ENCODE peak calls at places on chromosomes 13 and 19, in ten cellular contexts. K, Z, E, W, S, R, V, M, I and T are unnamed samples.

GRCh38 chr13:50650936-50651638 is 192.4 kb downstream of the DLEU7 start:
- DNase-seq in K (no peak), Z (no peak), E (peak), W (peak), S (no peak), R (no peak), V (no peak), M (peak), I (no peak), T (no peak)

GRCh38 chr13:67298297-67298696 is 68.2 kb upstream of the PCDH9 start:
- DNase-seq in K (no peak), Z (no peak), E (no peak), W (no peak), S (no peak), R (no peak), V (no peak), M (no peak), I (no peak), T (no peak)

GRCh38 chr19:280541-281007 is 10.6 kb downstream of the PLPP2 start:
- DNase-seq in K (no peak), Z (no peak), E (no peak), W (no peak), S (no peak), R (no peak), V (peak), M (peak), I (no peak), T (no peak)

GRCh38 chr19:45507864-45508680 is 793 bp downstream of the VASP start:
- DNase-seq in K (peak), Z (peak), E (no peak), W (peak), S (no peak), R (no peak), V (no peak), M (no peak), I (peak), T (peak)

GRCh38 chr13:30829145-30829544 is 76.9 kb upstream of the MEDAG start:
- DNase-seq in K (no peak), Z (no peak), E (peak), W (no peak), S (no peak), R (no peak), V (no peak), M (no peak), I (no peak), T (no peak)

GRCh38 chr13:28229522-28229921 is 91.2 kb downstream of the PAN3 start:
- DNase-seq in K (no peak), Z (no peak), E (no peak), W (no peak), S (no peak), R (no peak), V (no peak), M (no peak), I (no peak), T (no peak)

GRCh38 chr19:5694952-5695648 is 5.0 kb downstream of the RPL36 start:
- DNase-seq in K (no peak), Z (no peak), E (no peak), W (no peak), S (no peak), R (no peak), V (no peak), M (no peak), I (no peak), T (no peak)

GRCh38 chr19:12793290-12794195 is 2.3 kb downstream of the JUNB start:
- DNase-seq in K (peak), Z (peak), E (peak), W (peak), S (peak), R (peak), V (peak), M (peak), I (peak), T (peak)

GRCh38 chr13:101917833-101918755 is 465.6 kb downstream of the ITGBL1 start:
- DNase-seq in K (peak), Z (no peak), E (no peak), W (peak), S (no peak), R (no peak), V (no peak), M (peak), I (no peak), T (peak)

GRCh38 chr19:44776402-44777096 is 1.1 kb upstream of the CBLC start:
- DNase-seq in K (no peak), Z (no peak), E (no peak), W (no peak), S (no peak), R (no peak), V (no peak), M (no peak), I (no peak), T (no peak)

GRCh38 chr19:1747285-1748114 is 5.8 kb upstream of the ONECUT3 start:
- DNase-seq in K (no peak), Z (peak), E (peak), W (peak), S (no peak), R (peak), V (no peak), M (no peak), I (no peak), T (no peak)

GRCh38 chr19:48258350-48258749 is 2.6 kb upstream of the CARD8 start:
- DNase-seq in K (no peak), Z (peak), E (peak), W (no peak), S (no peak), R (no peak), V (no peak), M (no peak), I (no peak), T (no peak)

GRCh38 chr13:84994582-84994981 is 804.6 kb downstream of the SLITRK6 start:
- DNase-seq in K (no peak), Z (no peak), E (peak), W (no peak), S (no peak), R (no peak), V (no peak), M (no peak), I (no peak), T (peak)

GRCh38 chr19:39500543-39500942 is 1.8 kb downstream of the DLL3 start:
- DNase-seq in K (no peak), Z (no peak), E (no peak), W (no peak), S (no peak), R (no peak), V (no peak), M (no peak), I (no peak), T (no peak)

GRCh38 chr13:98782654-98783053 is 30.2 kb upstream of the SLC15A1 start:
- DNase-seq in K (no peak), Z (no peak), E (peak), W (no peak), S (no peak), R (no peak), V (no peak), M (no peak), I (no peak), T (no peak)

GRCh38 chr19:47032171-47032811 is 12.7 kb downstream of the NPAS1 start:
- DNase-seq in K (peak), Z (peak), E (no peak), W (peak), S (no peak), R (peak), V (no peak), M (no peak), I (no peak), T (peak)

GRCh38 chr19:1665565-1666047 is 13.2 kb upstream of the TCF3 start:
- DNase-seq in K (peak), Z (no peak), E (no peak), W (peak), S (no peak), R (no peak), V (no peak), M (no peak), I (no peak), T (peak)

GRCh38 chr13:66128692-66129269 is 1101.4 kb downstream of the PCDH9 start:
- DNase-seq in K (no peak), Z (no peak), E (no peak), W (no peak), S (no peak), R (no peak), V (no peak), M (no peak), I (no peak), T (no peak)

GRCh38 chr13:113855012-113855921 is 8.6 kb downstream of the GAS6 start:
- DNase-seq in K (no peak), Z (no peak), E (no peak), W (no peak), S (no peak), R (no peak), V (peak), M (no peak), I (peak), T (no peak)

GRCh38 chr19:50494186-50495019 is 16.6 kb downstream of the JOSD2 start:
- DNase-seq in K (no peak), Z (no peak), E (no peak), W (no peak), S (no peak), R (no peak), V (no peak), M (no peak), I (peak), T (no peak)

GRCh38 chr19:30873691-30874090 is 475.5 kb downstream of the TSHZ3 start:
- DNase-seq in K (peak), Z (no peak), E (no peak), W (no peak), S (no peak), R (no peak), V (peak), M (no peak), I (no peak), T (peak)

GRCh38 chr19:41311613-41312012 is 1.6 kb downstream of the CCDC97 start:
- DNase-seq in K (no peak), Z (no peak), E (no peak), W (no peak), S (no peak), R (no peak), V (no peak), M (no peak), I (no peak), T (no peak)